ENCODE peak calls at places on chromosomes 6 and 20, in six cellular contexts. One of them, this sample, is unnamed.

GRCh38 chr20:50303573-50304500 is 113.2 kb downstream of the CEBPB start:
- DNase-seq in nucleus accumbens: no peak
- DNase-seq in esophagus squamous epithelium: no peak
- DNase-seq in activated CD4-positive, CD25-positive, alpha-beta regulatory T cell: no peak
- DNase-seq in ovary: peak; percentile 88
- DNase-seq in effector memory CD8-positive, alpha-beta T cell: no peak
- DNase-seq in this sample: peak; percentile 83

GRCh38 chr6:72651967-72652956 is 30.4 kb downstream of the KCNQ5 start:
- DNase-seq in activated CD4-positive, CD25-positive, alpha-beta regulatory T cell: no peak
- DNase-seq in nucleus accumbens: no peak
- DNase-seq in effector memory CD8-positive, alpha-beta T cell: no peak
- DNase-seq in ovary: no peak
- DNase-seq in esophagus squamous epithelium: no peak
- DNase-seq in this sample: no peak

GRCh38 chr6:21691685-21692346 is 98.3 kb downstream of the SOX4 start:
- DNase-seq in esophagus squamous epithelium: no peak
- DNase-seq in ovary: no peak
- DNase-seq in effector memory CD8-positive, alpha-beta T cell: no peak
- DNase-seq in nucleus accumbens: no peak
- DNase-seq in activated CD4-positive, CD25-positive, alpha-beta regulatory T cell: no peak
- DNase-seq in this sample: no peak

GRCh38 chr20:49724637-49725606 is 11.2 kb upstream of the B4GALT5 start:
- DNase-seq in effector memory CD8-positive, alpha-beta T cell: no peak
- DNase-seq in ovary: peak; percentile 50
- DNase-seq in activated CD4-positive, CD25-positive, alpha-beta regulatory T cell: no peak
- DNase-seq in esophagus squamous epithelium: no peak
- DNase-seq in nucleus accumbens: no peak
- DNase-seq in this sample: no peak

GRCh38 chr6:105618247-105618646 is 215.4 kb upstream of the PREP start:
- DNase-seq in nucleus accumbens: no peak
- DNase-seq in effector memory CD8-positive, alpha-beta T cell: no peak
- DNase-seq in esophagus squamous epithelium: no peak
- DNase-seq in ovary: no peak
- DNase-seq in activated CD4-positive, CD25-positive, alpha-beta regulatory T cell: no peak
- DNase-seq in this sample: no peak

GRCh38 chr20:62716198-62716940 is 7.7 kb downstream of the NTSR1 start:
- DNase-seq in activated CD4-positive, CD25-positive, alpha-beta regulatory T cell: no peak
- DNase-seq in nucleus accumbens: no peak
- DNase-seq in esophagus squamous epithelium: no peak
- DNase-seq in ovary: no peak
- DNase-seq in effector memory CD8-positive, alpha-beta T cell: peak; percentile 43
- DNase-seq in this sample: peak; percentile 44

GRCh38 chr20:5168582-5169396 is 42.0 kb downstream of the CDS2 start:
- DNase-seq in ovary: no peak
- DNase-seq in activated CD4-positive, CD25-positive, alpha-beta regulatory T cell: no peak
- DNase-seq in nucleus accumbens: no peak
- DNase-seq in effector memory CD8-positive, alpha-beta T cell: no peak
- DNase-seq in esophagus squamous epithelium: no peak
- DNase-seq in this sample: no peak

GRCh38 chr6:7691675-7692452 is 34.0 kb upstream of the BMP6 start:
- DNase-seq in esophagus squamous epithelium: no peak
- DNase-seq in nucleus accumbens: no peak
- DNase-seq in ovary: no peak
- DNase-seq in effector memory CD8-positive, alpha-beta T cell: no peak
- DNase-seq in activated CD4-positive, CD25-positive, alpha-beta regulatory T cell: no peak
- DNase-seq in this sample: peak; percentile 25

GRCh38 chr20:57588596-57588995 is 27.7 kb downstream of the PCK1 start:
- DNase-seq in ovary: no peak
- DNase-seq in nucleus accumbens: no peak
- DNase-seq in effector memory CD8-positive, alpha-beta T cell: no peak
- DNase-seq in activated CD4-positive, CD25-positive, alpha-beta regulatory T cell: no peak
- DNase-seq in esophagus squamous epithelium: no peak
- DNase-seq in this sample: no peak

GRCh38 chr6:139883776-139884175 is 509.3 kb upstream of the CITED2 start:
- DNase-seq in effector memory CD8-positive, alpha-beta T cell: no peak
- DNase-seq in nucleus accumbens: no peak
- DNase-seq in activated CD4-positive, CD25-positive, alpha-beta regulatory T cell: no peak
- DNase-seq in esophagus squamous epithelium: no peak
- DNase-seq in ovary: no peak
- DNase-seq in this sample: no peak

GRCh38 chr6:2695464-2696095 is 55.1 kb downstream of the MYLK4 start:
- DNase-seq in nucleus accumbens: no peak
- DNase-seq in esophagus squamous epithelium: no peak
- DNase-seq in activated CD4-positive, CD25-positive, alpha-beta regulatory T cell: no peak
- DNase-seq in ovary: no peak
- DNase-seq in effector memory CD8-positive, alpha-beta T cell: no peak
- DNase-seq in this sample: peak; percentile 37

GRCh38 chr6:77467038-77467437 is 3.7 kb upstream of the HTR1B start:
- DNase-seq in esophagus squamous epithelium: no peak
- DNase-seq in ovary: no peak
- DNase-seq in nucleus accumbens: no peak
- DNase-seq in effector memory CD8-positive, alpha-beta T cell: no peak
- DNase-seq in activated CD4-positive, CD25-positive, alpha-beta regulatory T cell: no peak
- DNase-seq in this sample: no peak

GRCh38 chr6:157069585-157069984 is 253.7 kb downstream of the TMEM242 start:
- DNase-seq in activated CD4-positive, CD25-positive, alpha-beta regulatory T cell: no peak
- DNase-seq in esophagus squamous epithelium: no peak
- DNase-seq in ovary: no peak
- DNase-seq in effector memory CD8-positive, alpha-beta T cell: no peak
- DNase-seq in nucleus accumbens: no peak
- DNase-seq in this sample: no peak

GRCh38 chr20:25223179-25223661 is 24.7 kb upstream of the PYGB start:
- DNase-seq in effector memory CD8-positive, alpha-beta T cell: no peak
- DNase-seq in ovary: no peak
- DNase-seq in nucleus accumbens: no peak
- DNase-seq in esophagus squamous epithelium: no peak
- DNase-seq in activated CD4-positive, CD25-positive, alpha-beta regulatory T cell: no peak
- DNase-seq in this sample: peak; percentile 20

GRCh38 chr20:62936996-62937352 is 973 bp upstream of the GID8 start:
- DNase-seq in effector memory CD8-positive, alpha-beta T cell: no peak
- DNase-seq in nucleus accumbens: no peak
- DNase-seq in ovary: no peak
- DNase-seq in activated CD4-positive, CD25-positive, alpha-beta regulatory T cell: no peak
- DNase-seq in esophagus squamous epithelium: no peak
- DNase-seq in this sample: peak; percentile 33

GRCh38 chr20:49455691-49456090 is 26.8 kb downstream of the KCNB1 start:
- DNase-seq in nucleus accumbens: no peak
- DNase-seq in ovary: no peak
- DNase-seq in esophagus squamous epithelium: no peak
- DNase-seq in activated CD4-positive, CD25-positive, alpha-beta regulatory T cell: no peak
- DNase-seq in effector memory CD8-positive, alpha-beta T cell: no peak
- DNase-seq in this sample: no peak

GRCh38 chr6:106167105-106167814 is 81.1 kb downstream of the PRDM1 start:
- DNase-seq in esophagus squamous epithelium: no peak
- DNase-seq in effector memory CD8-positive, alpha-beta T cell: no peak
- DNase-seq in activated CD4-positive, CD25-positive, alpha-beta regulatory T cell: no peak
- DNase-seq in ovary: no peak
- DNase-seq in nucleus accumbens: no peak
- DNase-seq in this sample: no peak

GRCh38 chr20:42530855-42531674 is 658.6 kb downstream of the PTPRT start:
- DNase-seq in nucleus accumbens: no peak
- DNase-seq in ovary: no peak
- DNase-seq in activated CD4-positive, CD25-positive, alpha-beta regulatory T cell: no peak
- DNase-seq in esophagus squamous epithelium: no peak
- DNase-seq in effector memory CD8-positive, alpha-beta T cell: no peak
- DNase-seq in this sample: peak; percentile 22

GRCh38 chr6:99344289-99344688 is 5.2 kb downstream of the FAXC start:
- DNase-seq in esophagus squamous epithelium: no peak
- DNase-seq in ovary: no peak
- DNase-seq in nucleus accumbens: no peak
- DNase-seq in activated CD4-positive, CD25-positive, alpha-beta regulatory T cell: no peak
- DNase-seq in effector memory CD8-positive, alpha-beta T cell: no peak
- DNase-seq in this sample: no peak

GRCh38 chr20:10527781-10528180 is 92.7 kb downstream of the SLX4IP start:
- DNase-seq in esophagus squamous epithelium: no peak
- DNase-seq in effector memory CD8-positive, alpha-beta T cell: no peak
- DNase-seq in ovary: no peak
- DNase-seq in nucleus accumbens: no peak
- DNase-seq in activated CD4-positive, CD25-positive, alpha-beta regulatory T cell: no peak
- DNase-seq in this sample: no peak

GRCh38 chr6:142844065-142844755 is 100.8 kb downstream of the HIVEP2 start:
- DNase-seq in nucleus accumbens: no peak
- DNase-seq in effector memory CD8-positive, alpha-beta T cell: no peak
- DNase-seq in esophagus squamous epithelium: no peak
- DNase-seq in ovary: no peak
- DNase-seq in activated CD4-positive, CD25-positive, alpha-beta regulatory T cell: no peak
- DNase-seq in this sample: no peak

GRCh38 chr6:108635505-108636226 is 74.9 kb downstream of the FOXO3 start:
- DNase-seq in esophagus squamous epithelium: no peak
- DNase-seq in nucleus accumbens: no peak
- DNase-seq in ovary: no peak
- DNase-seq in activated CD4-positive, CD25-positive, alpha-beta regulatory T cell: no peak
- DNase-seq in effector memory CD8-positive, alpha-beta T cell: peak; percentile 56
- DNase-seq in this sample: peak; percentile 24

GRCh38 chr6:7311920-7312615 is 931 bp downstream of the SSR1 start:
- DNase-seq in esophagus squamous epithelium: no peak
- DNase-seq in effector memory CD8-positive, alpha-beta T cell: no peak
- DNase-seq in activated CD4-positive, CD25-positive, alpha-beta regulatory T cell: no peak
- DNase-seq in ovary: no peak
- DNase-seq in nucleus accumbens: no peak
- DNase-seq in this sample: peak; percentile 49

GRCh38 chr6:5338177-5338960 is 77.1 kb downstream of the FARS2 start:
- DNase-seq in nucleus accumbens: no peak
- DNase-seq in ovary: no peak
- DNase-seq in esophagus squamous epithelium: no peak
- DNase-seq in effector memory CD8-positive, alpha-beta T cell: no peak
- DNase-seq in activated CD4-positive, CD25-positive, alpha-beta regulatory T cell: no peak
- DNase-seq in this sample: no peak

GRCh38 chr6:54586251-54586650 is 260.3 kb upstream of the FAM83B start:
- DNase-seq in activated CD4-positive, CD25-positive, alpha-beta regulatory T cell: no peak
- DNase-seq in effector memory CD8-positive, alpha-beta T cell: no peak
- DNase-seq in ovary: no peak
- DNase-seq in nucleus accumbens: no peak
- DNase-seq in esophagus squamous epithelium: no peak
- DNase-seq in this sample: peak; percentile 44

GRCh38 chr20:51678041-51678697 is 90.0 kb downstream of the ATP9A start:
- DNase-seq in esophagus squamous epithelium: no peak
- DNase-seq in effector memory CD8-positive, alpha-beta T cell: no peak
- DNase-seq in activated CD4-positive, CD25-positive, alpha-beta regulatory T cell: no peak
- DNase-seq in ovary: peak; percentile 77
- DNase-seq in nucleus accumbens: peak; percentile 63
- DNase-seq in this sample: no peak

GRCh38 chr6:108174371-108175175 is 8.8 kb downstream of the NR2E1 start:
- DNase-seq in effector memory CD8-positive, alpha-beta T cell: no peak
- DNase-seq in esophagus squamous epithelium: no peak
- DNase-seq in ovary: no peak
- DNase-seq in activated CD4-positive, CD25-positive, alpha-beta regulatory T cell: no peak
- DNase-seq in nucleus accumbens: no peak
- DNase-seq in this sample: no peak

GRCh38 chr6:17280552-17281090 is 540 bp upstream of the RBM24 start:
- DNase-seq in nucleus accumbens: no peak
- DNase-seq in ovary: peak; percentile 64
- DNase-seq in esophagus squamous epithelium: no peak
- DNase-seq in activated CD4-positive, CD25-positive, alpha-beta regulatory T cell: no peak
- DNase-seq in effector memory CD8-positive, alpha-beta T cell: no peak
- DNase-seq in this sample: peak; percentile 19

GRCh38 chr6:131470549-131470948 is 102.5 kb upstream of the ARG1 start:
- DNase-seq in ovary: no peak
- DNase-seq in nucleus accumbens: no peak
- DNase-seq in effector memory CD8-positive, alpha-beta T cell: no peak
- DNase-seq in esophagus squamous epithelium: no peak
- DNase-seq in activated CD4-positive, CD25-positive, alpha-beta regulatory T cell: no peak
- DNase-seq in this sample: no peak

GRCh38 chr6:17938885-17939284 is 48.5 kb downstream of the KIF13A start:
- DNase-seq in activated CD4-positive, CD25-positive, alpha-beta regulatory T cell: no peak
- DNase-seq in ovary: no peak
- DNase-seq in effector memory CD8-positive, alpha-beta T cell: no peak
- DNase-seq in nucleus accumbens: no peak
- DNase-seq in esophagus squamous epithelium: no peak
- DNase-seq in this sample: no peak

GRCh38 chr6:4675086-4675485 is 101.1 kb upstream of the CDYL start:
- DNase-seq in nucleus accumbens: no peak
- DNase-seq in effector memory CD8-positive, alpha-beta T cell: no peak
- DNase-seq in ovary: no peak
- DNase-seq in activated CD4-positive, CD25-positive, alpha-beta regulatory T cell: no peak
- DNase-seq in esophagus squamous epithelium: no peak
- DNase-seq in this sample: no peak

GRCh38 chr6:44049989-44050871 is 77.0 kb downstream of the MRPL14 start:
- DNase-seq in nucleus accumbens: no peak
- DNase-seq in activated CD4-positive, CD25-positive, alpha-beta regulatory T cell: no peak
- DNase-seq in effector memory CD8-positive, alpha-beta T cell: no peak
- DNase-seq in ovary: no peak
- DNase-seq in esophagus squamous epithelium: no peak
- DNase-seq in this sample: no peak

GRCh38 chr6:80196914-80197313 is 90.4 kb downstream of the BCKDHB start:
- DNase-seq in activated CD4-positive, CD25-positive, alpha-beta regulatory T cell: no peak
- DNase-seq in esophagus squamous epithelium: no peak
- DNase-seq in effector memory CD8-positive, alpha-beta T cell: no peak
- DNase-seq in nucleus accumbens: no peak
- DNase-seq in ovary: no peak
- DNase-seq in this sample: no peak

GRCh38 chr6:44278774-44279697 is 8.8 kb downstream of the TMEM151B start:
- DNase-seq in nucleus accumbens: no peak
- DNase-seq in effector memory CD8-positive, alpha-beta T cell: no peak
- DNase-seq in esophagus squamous epithelium: no peak
- DNase-seq in activated CD4-positive, CD25-positive, alpha-beta regulatory T cell: no peak
- DNase-seq in ovary: no peak
- DNase-seq in this sample: no peak

GRCh38 chr6:21455071-21455470 is 138.5 kb upstream of the SOX4 start:
- DNase-seq in esophagus squamous epithelium: no peak
- DNase-seq in nucleus accumbens: no peak
- DNase-seq in activated CD4-positive, CD25-positive, alpha-beta regulatory T cell: no peak
- DNase-seq in effector memory CD8-positive, alpha-beta T cell: no peak
- DNase-seq in ovary: no peak
- DNase-seq in this sample: no peak

GRCh38 chr20:25158043-25158442 is 37.5 kb upstream of the ENTPD6 start:
- DNase-seq in activated CD4-positive, CD25-positive, alpha-beta regulatory T cell: no peak
- DNase-seq in esophagus squamous epithelium: no peak
- DNase-seq in effector memory CD8-positive, alpha-beta T cell: no peak
- DNase-seq in nucleus accumbens: no peak
- DNase-seq in ovary: no peak
- DNase-seq in this sample: no peak

GRCh38 chr6:169158750-169159149 is 94.9 kb downstream of the THBS2 start:
- DNase-seq in ovary: peak; percentile 33
- DNase-seq in esophagus squamous epithelium: no peak
- DNase-seq in effector memory CD8-positive, alpha-beta T cell: no peak
- DNase-seq in activated CD4-positive, CD25-positive, alpha-beta regulatory T cell: no peak
- DNase-seq in nucleus accumbens: no peak
- DNase-seq in this sample: no peak

GRCh38 chr6:33787954-33788693 is 806 bp downstream of the LEMD2 start:
- DNase-seq in activated CD4-positive, CD25-positive, alpha-beta regulatory T cell: peak; percentile 18
- DNase-seq in ovary: peak; percentile 85
- DNase-seq in nucleus accumbens: no peak
- DNase-seq in effector memory CD8-positive, alpha-beta T cell: peak; percentile 40
- DNase-seq in esophagus squamous epithelium: peak; percentile 36
- DNase-seq in this sample: peak; percentile 49

This sample was measured in small intestine.